ENCODE peak calls at places on chromosomes 1 and 21, in eight cellular contexts. R, V, E, B, U, Y, I and L are unnamed samples.

GRCh38 chr1:8406946-8407345 is 89.0 kb downstream of the SLC45A1 start:
- DNase-seq in R (no peak), V (no peak), E (no peak), B (no peak), U (no peak), Y (no peak), I (no peak), L (no peak)

GRCh38 chr1:66349277-66349676 is 184.7 kb upstream of the SGIP1 start:
- DNase-seq in R (no peak), V (no peak), E (no peak), B (no peak), U (no peak), Y (no peak), I (no peak), L (no peak)

GRCh38 chr1:229991104-229991513 is 75.9 kb upstream of the GALNT2 start:
- DNase-seq in R (no peak), V (no peak), E (no peak), B (no peak), U (no peak), Y (no peak), I (no peak), L (no peak)

GRCh38 chr21:33197546-33197945 is 32.2 kb upstream of the IFNAR2 start:
- DNase-seq in R (no peak), V (no peak), E (no peak), B (no peak), U (peak; percentile 25), Y (no peak), I (no peak), L (no peak)

GRCh38 chr1:223885614-223886013 is 39.9 kb upstream of the TP53BP2 start:
- DNase-seq in R (no peak), V (no peak), E (no peak), B (no peak), U (no peak), Y (no peak), I (no peak), L (no peak)

GRCh38 chr1:234212764-234213406 is 160.4 kb upstream of the COA6 start:
- DNase-seq in R (no peak), V (no peak), E (no peak), B (peak; percentile 26), U (no peak), Y (no peak), I (no peak), L (no peak)

GRCh38 chr1:9413877-9414213 is 121.2 kb downstream of the SPSB1 start:
- DNase-seq in R (peak; percentile 66), V (no peak), E (no peak), B (peak; percentile 77), U (peak; percentile 53), Y (no peak), I (no peak), L (no peak)

GRCh38 chr21:41851090-41851790 is 27.9 kb downstream of the PRDM15 start:
- DNase-seq in R (peak; percentile 46), V (no peak), E (no peak), B (no peak), U (no peak), Y (no peak), I (no peak), L (no peak)

GRCh38 chr1:228500143-228500736 is 13.1 kb downstream of the RNF187 start:
- DNase-seq in R (no peak), V (no peak), E (no peak), B (no peak), U (no peak), Y (no peak), I (no peak), L (no peak)

GRCh38 chr1:9340172-9340854 is 47.6 kb downstream of the SPSB1 start:
- DNase-seq in R (no peak), V (no peak), E (no peak), B (peak; percentile 33), U (no peak), Y (no peak), I (no peak), L (no peak)

GRCh38 chr1:160522622-160523345 is at the start of gene SLAMF6:
- DNase-seq in R (no peak), V (no peak), E (no peak), B (no peak), U (no peak), Y (no peak), I (peak; percentile 64), L (no peak)

GRCh38 chr1:159141584-159142518 is 29.6 kb upstream of the CADM3 start:
- DNase-seq in R (no peak), V (no peak), E (no peak), B (peak; percentile 60), U (no peak), Y (peak; percentile 24), I (no peak), L (peak; percentile 57)

GRCh38 chr1:84174051-84174556 is 30.0 kb downstream of the PRKACB start:
- DNase-seq in R (no peak), V (no peak), E (no peak), B (peak; percentile 65), U (no peak), Y (no peak), I (no peak), L (peak; percentile 66)

GRCh38 chr1:60987904-60988303 is 94.5 kb upstream of the NFIA start:
- DNase-seq in R (no peak), V (no peak), E (no peak), B (no peak), U (no peak), Y (no peak), I (no peak), L (no peak)
- TF ChIP-seq CTCF in R (no peak), V (no peak), E (no peak), B (no peak), U (no peak), Y (no peak), I (no peak), L (no peak)

GRCh38 chr1:6198646-6199297 is 623 bp downstream of the RPL22 start:
- DNase-seq in R (no peak), V (no peak), E (no peak), B (no peak), U (no peak), Y (no peak), I (peak; percentile 37), L (no peak)

GRCh38 chr1:6197746-6198427 is 1.5 kb downstream of the RPL22 start:
- DNase-seq in R (no peak), V (no peak), E (no peak), B (no peak), U (no peak), Y (no peak), I (no peak), L (no peak)

GRCh38 chr1:6200188-6200809 is 904 bp upstream of the RPL22 start:
- DNase-seq in R (no peak), V (no peak), E (no peak), B (no peak), U (no peak), Y (no peak), I (no peak), L (no peak)

GRCh38 chr1:6202256-6202655 is 2.9 kb upstream of the RPL22 start:
- DNase-seq in R (no peak), V (peak; percentile 22), E (no peak), B (no peak), U (no peak), Y (no peak), I (no peak), L (no peak)

DNA sequence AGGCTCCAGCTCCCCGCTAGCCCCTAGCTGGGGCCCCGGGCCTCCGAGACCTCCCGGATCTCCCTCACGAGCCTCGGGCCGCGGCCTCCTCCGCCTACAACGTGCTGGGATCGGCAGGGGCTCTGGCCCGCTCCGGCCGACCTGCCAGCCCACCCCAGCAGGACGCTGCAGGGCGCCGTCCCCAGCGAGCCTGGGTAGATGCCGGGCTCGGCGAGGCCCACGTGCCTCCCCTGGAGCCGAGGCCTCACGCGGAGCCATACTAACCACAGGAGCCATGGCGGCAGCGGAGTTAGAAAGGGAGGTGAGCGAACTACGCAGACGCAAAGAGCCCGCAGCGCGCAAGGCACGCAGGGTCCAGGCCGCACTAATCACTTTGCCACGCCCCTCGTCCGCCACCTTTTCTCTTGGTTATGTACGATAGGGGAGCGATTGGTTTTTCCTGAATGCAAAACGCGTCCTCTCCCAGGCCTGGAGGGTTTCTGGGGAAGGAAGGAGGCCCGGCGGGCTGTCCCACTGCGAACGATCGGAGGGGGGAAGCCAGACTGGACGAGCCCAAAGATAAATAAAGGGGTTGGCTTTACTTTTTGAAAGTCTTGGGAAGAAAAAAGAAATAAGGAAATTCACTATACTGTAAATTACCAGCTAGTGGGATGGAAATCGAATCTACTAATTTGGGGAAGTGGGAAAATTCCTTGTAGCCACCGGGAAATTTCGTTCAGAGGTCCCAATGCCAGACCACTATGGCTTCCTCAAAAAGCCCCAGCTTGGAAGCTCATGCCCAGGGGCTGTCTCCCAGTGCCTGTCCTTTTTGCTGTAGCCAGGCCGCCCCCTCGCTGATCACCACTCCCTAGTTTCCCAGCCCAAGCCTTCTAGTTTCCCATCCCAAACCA is at the start of gene RPL22:
- DNase-seq in R (peak; percentile 99), V (peak; percentile 93), E (peak; percentile 97), B (peak; percentile 99), U (peak; percentile 99), Y (peak; percentile 97), I (peak; percentile 98), L (peak; percentile 100)
- H3K4me3 ChIP-seq in R (peak within 1 kb of the TSS; percentile 70), V (peak within 1 kb of the TSS; percentile 74), E (peak within 1 kb of the TSS; percentile 94), B (peak within 1 kb of the TSS; percentile 70), U (peak within 1 kb of the TSS; percentile 79), Y (peak within 1 kb of the TSS; percentile 97), I (peak within 1 kb of the TSS; percentile 100), L (peak within 1 kb of the TSS; percentile 97)

GRCh38 chr1:63304410-63304809 is 18.0 kb upstream of the FOXD3 start:
- DNase-seq in R (no peak), V (no peak), E (no peak), B (no peak), U (no peak), Y (no peak), I (no peak), L (no peak)
- H3K27ac ChIP-seq in R (no peak overlapping the region), V (no peak overlapping the region), E (no peak overlapping the region), B (no peak overlapping the region), U (no peak overlapping the region), Y (no peak overlapping the region), I (no peak overlapping the region), L (no peak overlapping the region)

GRCh38 chr1:25145775-25146381 is 86.4 kb downstream of the SYF2 start:
- DNase-seq in R (no peak), V (no peak), E (no peak), B (no peak), U (no peak), Y (no peak), I (no peak), L (no peak)

GRCh38 chr1:25146382-25146855 is 85.9 kb downstream of the SYF2 start:
- DNase-seq in R (no peak), V (no peak), E (no peak), B (no peak), U (no peak), Y (no peak), I (no peak), L (no peak)

GRCh38 chr1:25150998-25151397 is 81.3 kb downstream of the SYF2 start:
- DNase-seq in R (no peak), V (no peak), E (no peak), B (no peak), U (no peak), Y (no peak), I (no peak), L (no peak)

DNA sequence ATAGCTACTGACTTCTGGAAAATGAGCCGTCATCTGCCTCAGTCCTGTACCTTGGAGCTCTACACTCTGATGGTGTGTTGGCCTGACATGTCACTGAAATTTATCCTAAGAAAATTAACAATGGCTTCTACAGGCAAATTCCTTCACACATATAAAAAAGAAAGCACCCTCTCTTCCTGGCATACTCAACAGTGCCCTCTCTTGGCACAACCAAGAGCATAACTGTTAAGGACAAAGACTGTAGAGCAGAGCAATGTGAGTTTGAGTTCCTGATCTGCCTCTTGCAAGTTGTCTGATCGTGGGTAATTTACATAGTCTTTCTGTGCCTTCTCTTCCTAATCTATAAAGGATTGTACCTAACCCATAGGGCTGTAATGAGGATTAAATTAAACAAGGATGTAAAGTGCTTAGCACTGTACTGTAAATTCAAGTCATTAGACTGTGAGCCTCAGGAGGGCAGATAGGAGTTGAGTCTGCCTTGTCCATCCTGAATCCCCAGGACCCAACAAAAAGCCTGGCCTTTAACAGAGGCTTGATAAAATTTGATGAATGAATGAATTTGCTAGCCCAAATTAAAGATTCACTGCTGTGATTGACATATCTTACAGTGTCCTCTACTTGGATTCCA is 83.5 kb downstream of the SYF2 start:
- DNase-seq in R (no peak), V (no peak), E (no peak), B (no peak), U (no peak), Y (no peak), I (peak; percentile 31), L (peak; percentile 9)
- TF ChIP-seq CTCF in R (peak; percentile 33), V (no peak), E (no peak), B (peak; percentile 29), U (peak; percentile 58), Y (peak; percentile 15), I (peak; percentile 33), L (peak; percentile 60)